ENCODE peak calls at places on chromosomes 13 and 19, in ten cellular contexts. One of them, this sample, is unnamed.

GRCh38 chr13:114115191-114115671 is 17.2 kb downstream of the RASA3 start:
- DNase-seq in A549: no peak
- DNase-seq in transverse colon: peak
- DNase-seq in A172: peak
- DNase-seq in DMS53: no peak
- DNase-seq in hippocampal formation: no peak
- DNase-seq in OCI-M1: peak
- DNase-seq in Right ventricle myocardium superior: peak
- DNase-seq in effector memory CD8-positive, alpha-beta T cell: no peak
- DNase-seq in activated CD4-positive, alpha-beta T cell treated with anti-CD3 and anti-CD28 coated beads, Interleukin-2, amount 50 U/mL, for 4 hours: no peak
- DNase-seq in this sample: no peak

GRCh38 chr13:31627097-31627496 is 112.2 kb upstream of the RXFP2 start:
- DNase-seq in DMS53: no peak
- DNase-seq in activated CD4-positive, alpha-beta T cell treated with anti-CD3 and anti-CD28 coated beads, Interleukin-2, amount 50 U/mL, for 4 hours: no peak
- DNase-seq in effector memory CD8-positive, alpha-beta T cell: no peak
- DNase-seq in A549: no peak
- DNase-seq in Right ventricle myocardium superior: no peak
- DNase-seq in transverse colon: no peak
- DNase-seq in OCI-M1: no peak
- DNase-seq in A172: peak
- DNase-seq in hippocampal formation: no peak
- DNase-seq in this sample: no peak

GRCh38 chr13:84265365-84265764 is 383.1 kb upstream of the SLITRK1 start:
- DNase-seq in Right ventricle myocardium superior: no peak
- DNase-seq in effector memory CD8-positive, alpha-beta T cell: no peak
- DNase-seq in transverse colon: no peak
- DNase-seq in A172: no peak
- DNase-seq in hippocampal formation: no peak
- DNase-seq in OCI-M1: no peak
- DNase-seq in activated CD4-positive, alpha-beta T cell treated with anti-CD3 and anti-CD28 coated beads, Interleukin-2, amount 50 U/mL, for 4 hours: no peak
- DNase-seq in A549: no peak
- DNase-seq in DMS53: no peak
- DNase-seq in this sample: no peak

GRCh38 chr13:30918662-30919405 is 12.8 kb downstream of the MEDAG start:
- DNase-seq in effector memory CD8-positive, alpha-beta T cell: no peak
- DNase-seq in transverse colon: no peak
- DNase-seq in Right ventricle myocardium superior: no peak
- DNase-seq in activated CD4-positive, alpha-beta T cell treated with anti-CD3 and anti-CD28 coated beads, Interleukin-2, amount 50 U/mL, for 4 hours: no peak
- DNase-seq in OCI-M1: no peak
- DNase-seq in A549: no peak
- DNase-seq in A172: no peak
- DNase-seq in DMS53: no peak
- DNase-seq in hippocampal formation: no peak
- DNase-seq in this sample: no peak

GRCh38 chr19:42281175-42282035 is 12.4 kb downstream of the CIC start:
- DNase-seq in transverse colon: peak
- DNase-seq in effector memory CD8-positive, alpha-beta T cell: peak
- DNase-seq in A549: peak
- DNase-seq in DMS53: no peak
- DNase-seq in A172: peak
- DNase-seq in Right ventricle myocardium superior: peak
- DNase-seq in OCI-M1: peak
- DNase-seq in hippocampal formation: peak
- DNase-seq in activated CD4-positive, alpha-beta T cell treated with anti-CD3 and anti-CD28 coated beads, Interleukin-2, amount 50 U/mL, for 4 hours: no peak
- DNase-seq in this sample: no peak

GRCh38 chr19:7554565-7554964 is 19.0 kb downstream of the PNPLA6 start:
- DNase-seq in OCI-M1: no peak
- DNase-seq in DMS53: no peak
- DNase-seq in A549: no peak
- DNase-seq in hippocampal formation: no peak
- DNase-seq in Right ventricle myocardium superior: no peak
- DNase-seq in transverse colon: no peak
- DNase-seq in activated CD4-positive, alpha-beta T cell treated with anti-CD3 and anti-CD28 coated beads, Interleukin-2, amount 50 U/mL, for 4 hours: no peak
- DNase-seq in effector memory CD8-positive, alpha-beta T cell: no peak
- DNase-seq in A172: no peak
- DNase-seq in this sample: no peak

GRCh38 chr19:1944088-1944915 is 3.3 kb downstream of the CSNK1G2 start:
- DNase-seq in hippocampal formation: no peak
- DNase-seq in OCI-M1: no peak
- DNase-seq in DMS53: no peak
- DNase-seq in Right ventricle myocardium superior: no peak
- DNase-seq in activated CD4-positive, alpha-beta T cell treated with anti-CD3 and anti-CD28 coated beads, Interleukin-2, amount 50 U/mL, for 4 hours: no peak
- DNase-seq in A172: no peak
- DNase-seq in effector memory CD8-positive, alpha-beta T cell: no peak
- DNase-seq in transverse colon: peak
- DNase-seq in A549: no peak
- DNase-seq in this sample: no peak

GRCh38 chr19:48714759-48715261 is 4.7 kb downstream of the MAMSTR start:
- DNase-seq in activated CD4-positive, alpha-beta T cell treated with anti-CD3 and anti-CD28 coated beads, Interleukin-2, amount 50 U/mL, for 4 hours: no peak
- DNase-seq in A549: no peak
- DNase-seq in OCI-M1: no peak
- DNase-seq in transverse colon: peak
- DNase-seq in A172: no peak
- DNase-seq in Right ventricle myocardium superior: no peak
- DNase-seq in DMS53: no peak
- DNase-seq in hippocampal formation: no peak
- DNase-seq in effector memory CD8-positive, alpha-beta T cell: no peak
- DNase-seq in this sample: no peak

GRCh38 chr19:5122121-5122400 is 153.1 kb downstream of the KDM4B start:
- DNase-seq in activated CD4-positive, alpha-beta T cell treated with anti-CD3 and anti-CD28 coated beads, Interleukin-2, amount 50 U/mL, for 4 hours: no peak
- DNase-seq in A172: no peak
- DNase-seq in effector memory CD8-positive, alpha-beta T cell: no peak
- DNase-seq in Right ventricle myocardium superior: no peak
- DNase-seq in A549: no peak
- DNase-seq in hippocampal formation: no peak
- DNase-seq in transverse colon: no peak
- DNase-seq in OCI-M1: no peak
- DNase-seq in DMS53: no peak
- DNase-seq in this sample: no peak

GRCh38 chr19:8194528-8195275 is 14.5 kb upstream of the CERS4 start:
- DNase-seq in activated CD4-positive, alpha-beta T cell treated with anti-CD3 and anti-CD28 coated beads, Interleukin-2, amount 50 U/mL, for 4 hours: peak
- DNase-seq in hippocampal formation: no peak
- DNase-seq in DMS53: no peak
- DNase-seq in effector memory CD8-positive, alpha-beta T cell: peak
- DNase-seq in OCI-M1: no peak
- DNase-seq in A549: no peak
- DNase-seq in Right ventricle myocardium superior: peak
- DNase-seq in transverse colon: peak
- DNase-seq in A172: no peak
- DNase-seq in this sample: peak

GRCh38 chr19:37980419-37980975 is 73.5 kb downstream of the SIPA1L3 start:
- DNase-seq in Right ventricle myocardium superior: no peak
- DNase-seq in OCI-M1: no peak
- DNase-seq in A172: no peak
- DNase-seq in A549: no peak
- DNase-seq in hippocampal formation: no peak
- DNase-seq in activated CD4-positive, alpha-beta T cell treated with anti-CD3 and anti-CD28 coated beads, Interleukin-2, amount 50 U/mL, for 4 hours: no peak
- DNase-seq in DMS53: no peak
- DNase-seq in effector memory CD8-positive, alpha-beta T cell: no peak
- DNase-seq in transverse colon: no peak
- DNase-seq in this sample: no peak

GRCh38 chr19:41541990-41542584 is 33.9 kb upstream of the CEACAM21 start:
- DNase-seq in A172: peak
- DNase-seq in activated CD4-positive, alpha-beta T cell treated with anti-CD3 and anti-CD28 coated beads, Interleukin-2, amount 50 U/mL, for 4 hours: peak
- DNase-seq in effector memory CD8-positive, alpha-beta T cell: peak
- DNase-seq in transverse colon: peak
- DNase-seq in DMS53: peak
- DNase-seq in OCI-M1: peak
- DNase-seq in hippocampal formation: no peak
- DNase-seq in A549: peak
- DNase-seq in Right ventricle myocardium superior: peak
- DNase-seq in this sample: peak

GRCh38 chr13:69198706-69199105 is 908.9 kb upstream of the ATXN8OS start:
- DNase-seq in hippocampal formation: no peak
- DNase-seq in transverse colon: no peak
- DNase-seq in DMS53: no peak
- DNase-seq in OCI-M1: no peak
- DNase-seq in effector memory CD8-positive, alpha-beta T cell: no peak
- DNase-seq in Right ventricle myocardium superior: no peak
- DNase-seq in A172: no peak
- DNase-seq in A549: no peak
- DNase-seq in activated CD4-positive, alpha-beta T cell treated with anti-CD3 and anti-CD28 coated beads, Interleukin-2, amount 50 U/mL, for 4 hours: no peak
- DNase-seq in this sample: no peak